ENCODE peak calls at places on chromosomes 11 and 22, in five cellular contexts. A is astrocyte, H is MCF 10A, S is lower lobe of right lung, M is fibroblast of the aortic adventitia. Q is an unnamed sample.

GRCh38 chr11:83722392-83722791 is 436.2 kb upstream of the CCDC90B start:
- DNase-seq in H (no peak), S (no peak), A (no peak), M (no peak), Q (no peak)

GRCh38 chr11:16669799-16670415 is 68.5 kb upstream of the C11orf58 start:
- DNase-seq in A (peak), S (no peak), H (peak), M (no peak), Q (no peak)

GRCh38 chr11:3932698-3933097 is 77.2 kb downstream of the STIM1 start:
- DNase-seq in H (no peak), M (no peak), A (no peak), S (no peak), Q (no peak)

GRCh38 chr11:61158691-61159381 is 2.4 kb downstream of the VPS37C start:
- DNase-seq in S (no peak), M (peak), A (peak), H (peak), Q (no peak)

GRCh38 chr11:111282663-111283062 is 15.7 kb upstream of the POU2AF3 start:
- DNase-seq in M (no peak), H (no peak), A (no peak), S (no peak), Q (no peak)

GRCh38 chr11:107442715-107443215 is 14.9 kb downstream of the CWF19L2 start:
- DNase-seq in M (no peak), S (no peak), H (no peak), A (no peak), Q (no peak)

GRCh38 chr11:34223021-34223813 is 117.8 kb downstream of the NAT10 start:
- DNase-seq in S (no peak), A (peak), H (no peak), M (peak), Q (no peak)

GRCh38 chr11:96091476-96091875 is 167.6 kb upstream of the MTMR2 start:
- DNase-seq in A (no peak), S (no peak), M (peak), H (peak), Q (no peak)

GRCh38 chr11:12170984-12171383 is 60.6 kb downstream of the MICAL2 start:
- DNase-seq in H (no peak), M (peak), S (no peak), A (peak), Q (no peak)

GRCh38 chr22:25623310-25623734 is 58.8 kb downstream of the GRK3 start:
- DNase-seq in S (no peak), A (no peak), M (no peak), H (no peak), Q (peak)

GRCh38 chr11:119175493-119176077 is 7.1 kb downstream of the NLRX1 start:
- DNase-seq in S (no peak), H (peak), M (peak), A (peak), Q (no peak)

GRCh38 chr11:2541881-2542361 is 97.1 kb downstream of the KCNQ1 start:
- DNase-seq in H (no peak), A (no peak), M (no peak), S (peak), Q (no peak)

GRCh38 chr11:116792869-116793475 is 1.3 kb upstream of the APOA5 start:
- DNase-seq in H (peak), A (peak), S (no peak), M (peak), Q (no peak)

GRCh38 chr11:9386901-9387300 is 2.4 kb downstream of the IPO7 start:
- DNase-seq in S (no peak), M (no peak), A (no peak), H (no peak), Q (no peak)

GRCh38 chr11:77619576-77620198 is 17.9 kb downstream of the CLNS1A start:
- DNase-seq in S (no peak), H (peak), M (peak), A (peak), Q (peak)

GRCh38 chr11:104926771-104927470 is 28.7 kb upstream of the CASP12 start:
- DNase-seq in M (no peak), H (no peak), S (no peak), A (peak), Q (no peak)

GRCh38 chr11:120973501-120973900 is 50.4 kb upstream of the TBCEL start:
- DNase-seq in M (no peak), S (no peak), A (no peak), H (no peak), Q (no peak)

GRCh38 chr11:116990061-116990473 is 108.2 kb downstream of the SIK3 start:
- DNase-seq in A (peak), M (peak), H (peak), S (no peak), Q (no peak)

GRCh38 chr11:3021125-3021524 is 29.0 kb upstream of the NAP1L4 start:
- DNase-seq in A (no peak), M (peak), H (peak), S (no peak), Q (peak)

GRCh38 chr22:43734370-43735005 is 77.6 kb downstream of the EFCAB6 start:
- DNase-seq in A (no peak), S (no peak), H (no peak), M (no peak), Q (no peak)

GRCh38 chr22:47837703-47838102 is 1075.3 kb downstream of the TBC1D22A start:
- DNase-seq in S (no peak), A (no peak), H (peak), M (peak), Q (no peak)
- TF ChIP-seq CTCF in S (no peak), A (peak), H (peak), M (no peak), Q (no peak)

GRCh38 chr11:73498343-73498742 is 99.6 kb downstream of the FAM168A start:
- DNase-seq in M (no peak), A (no peak), H (no peak), S (no peak), Q (no peak)
- TF ChIP-seq CTCF in M (no peak), A (no peak), H (no peak), S (no peak), Q (no peak)

DNA sequence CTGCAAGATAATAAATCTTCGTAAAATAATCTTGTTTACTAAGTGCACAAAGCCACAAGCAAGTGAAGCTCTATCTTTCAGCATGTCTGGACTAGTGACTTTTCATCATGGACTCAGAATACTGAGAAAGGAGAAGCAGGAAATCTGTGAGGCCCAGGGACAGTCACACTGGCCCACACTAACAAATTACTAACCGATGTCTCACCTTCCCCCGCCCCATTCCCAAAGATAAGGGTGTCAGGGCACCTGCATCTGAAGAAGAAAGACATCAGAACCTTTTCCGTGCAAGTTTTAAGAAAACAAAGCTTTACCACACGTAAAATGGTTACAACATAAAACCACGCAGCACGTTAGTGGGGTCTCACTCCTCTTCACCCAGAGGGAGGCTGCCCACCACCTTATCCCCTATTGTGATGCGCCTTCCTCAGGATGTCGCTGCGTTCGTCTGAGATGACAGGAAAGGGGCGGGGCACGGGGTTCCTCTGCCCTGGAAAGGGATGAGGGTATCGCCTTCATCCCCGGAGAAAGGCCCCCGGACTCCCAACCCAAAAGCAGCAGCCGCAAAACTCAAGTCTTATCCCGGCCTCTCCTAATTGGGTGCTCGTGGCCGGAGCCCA is 603 bp downstream of the BTBD10 start:
- DNase-seq in H (peak), S (peak), M (peak), A (peak), Q (peak)
- TF ChIP-seq CTCF in H (no peak), S (no peak), M (no peak), A (no peak), Q (no peak)

GRCh38 chr11:102555091-102555490 is 24.5 kb upstream of the MMP7 start:
- DNase-seq in S (no peak), M (no peak), H (no peak), A (no peak), Q (no peak)
- TF ChIP-seq CTCF in S (no peak), M (no peak), H (no peak), A (no peak), Q (no peak)

GRCh38 chr22:20495861-20496681 is 476 bp upstream of the KLHL22 start:
- DNase-seq in H (peak), A (peak), M (peak), S (peak), Q (peak)
- TF ChIP-seq CTCF in H (peak), A (peak), M (peak), S (peak), Q (peak)

GRCh38 chr11:127996825-127997224 is 590.5 kb downstream of the ETS1 start:
- DNase-seq in A (peak), M (peak), H (peak), S (no peak), Q (no peak)

GRCh38 chr11:127998421-127998820 is 588.9 kb downstream of the ETS1 start:
- DNase-seq in S (no peak), M (no peak), H (no peak), A (no peak), Q (no peak)

GRCh38 chr11:127994736-127995135 is 592.6 kb downstream of the ETS1 start:
- DNase-seq in H (peak), S (no peak), A (peak), M (peak), Q (no peak)

DNA sequence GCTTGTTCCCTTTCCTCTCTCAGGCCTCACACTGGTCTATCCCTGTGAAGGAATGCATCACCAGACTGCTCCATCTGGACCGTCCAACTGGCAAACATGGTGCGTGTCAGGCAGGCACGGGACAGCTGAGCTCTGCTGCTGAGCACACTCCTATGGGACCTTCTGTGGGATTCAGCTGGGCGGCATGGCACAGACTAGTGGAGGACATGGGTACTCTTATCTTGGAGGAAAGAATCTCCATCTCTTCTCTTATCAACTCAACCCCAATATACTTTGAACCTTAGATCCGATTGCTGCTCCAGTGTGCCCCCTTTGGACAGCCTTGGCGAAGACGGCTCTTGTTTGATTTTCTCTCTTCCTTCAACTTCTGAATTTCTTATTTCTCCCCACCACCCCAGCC is 593.6 kb downstream of the ETS1 start:
- DNase-seq in H (no peak), A (no peak), S (no peak), M (no peak), Q (no peak)
- TF ChIP-seq CTCF in H (no peak), A (peak), S (no peak), M (no peak), Q (no peak)

GRCh38 chr11:47615249-47615648 is 21.0 kb upstream of the C1QTNF4 start:
- DNase-seq in M (no peak), S (no peak), A (no peak), H (no peak), Q (no peak)

GRCh38 chr11:47620836-47621378 is 21.5 kb downstream of the MTCH2 start:
- DNase-seq in M (no peak), A (no peak), H (no peak), S (no peak), Q (no peak)

GRCh38 chr11:47616726-47617416 is 22.7 kb upstream of the C1QTNF4 start:
- DNase-seq in M (peak), A (peak), S (no peak), H (peak), Q (no peak)

DNA sequence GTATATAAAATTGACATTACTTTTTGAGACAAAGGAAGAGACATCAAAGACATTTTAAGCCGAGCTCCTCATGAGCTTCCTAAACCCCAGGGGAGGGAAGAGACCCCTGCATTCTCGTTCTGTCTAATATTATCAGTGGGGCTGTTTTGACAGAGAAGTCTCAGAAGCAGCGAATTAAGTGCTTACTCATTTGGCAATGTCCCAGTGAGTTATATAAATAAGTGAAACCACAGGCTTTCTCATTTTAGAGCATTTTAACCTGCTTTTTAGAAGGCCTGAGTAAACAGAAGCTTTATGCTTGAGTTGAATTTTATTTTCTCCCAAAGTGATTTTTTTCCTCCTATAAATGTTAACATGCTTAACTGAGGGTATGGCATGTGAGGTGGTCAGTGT is 23.2 kb upstream of the C1QTNF4 start:
- DNase-seq in H (peak), A (peak), S (no peak), M (peak), Q (no peak)
- TF ChIP-seq CTCF in H (no peak), A (no peak), S (no peak), M (no peak), Q (no peak)

Q was measured in GM20000.